ENCODE peak calls at places on chromosomes 16 and 17, in eight cellular contexts. O, P, J, E, S, T, C and F are unnamed samples.

GRCh38 chr16:51697454-51697853 is 546.4 kb upstream of the SALL1 start:
- DNase-seq in O (no peak), P (no peak), J (no peak), E (no peak), S (no peak), T (no peak), C (no peak), F (no peak)

GRCh38 chr17:2789700-2790099 is 6.5 kb upstream of the RAP1GAP2 start:
- DNase-seq in O (no peak), P (no peak), J (no peak), E (no peak), S (no peak), T (no peak), C (no peak), F (no peak)

GRCh38 chr16:17329412-17329811 is 141.3 kb downstream of the XYLT1 start:
- DNase-seq in O (no peak), P (no peak), J (no peak), E (no peak), S (no peak), T (no peak), C (no peak), F (no peak)

GRCh38 chr17:45940826-45941225 is 46.5 kb downstream of the MAPT start:
- DNase-seq in O (no peak), P (no peak), J (peak), E (no peak), S (no peak), T (no peak), C (peak), F (no peak)

GRCh38 chr17:14580494-14580893 is 279.6 kb downstream of the HS3ST3B1 start:
- DNase-seq in O (no peak), P (peak), J (peak), E (no peak), S (no peak), T (no peak), C (no peak), F (no peak)

GRCh38 chr17:75153854-75154194 is 488 bp downstream of the JPT1 start:
- DNase-seq in O (no peak), P (no peak), J (no peak), E (no peak), S (no peak), T (no peak), C (no peak), F (peak)

GRCh38 chr16:53290520-53290919 is 143.8 kb upstream of the RBL2 start:
- DNase-seq in O (no peak), P (no peak), J (no peak), E (no peak), S (no peak), T (no peak), C (no peak), F (no peak)

GRCh38 chr17:28041844-28042656 is 427 bp upstream of the NLK start:
- DNase-seq in O (no peak), P (peak), J (no peak), E (no peak), S (no peak), T (no peak), C (no peak), F (no peak)

GRCh38 chr17:32497431-32498205 is 10.8 kb downstream of the CDK5R1 start:
- DNase-seq in O (no peak), P (peak), J (no peak), E (no peak), S (no peak), T (no peak), C (no peak), F (no peak)

GRCh38 chr16:49921791-49922456 is 66.0 kb upstream of the ZNF423 start:
- DNase-seq in O (peak), P (peak), J (peak), E (no peak), S (no peak), T (peak), C (peak), F (peak)

GRCh38 chr17:82269882-82270500 is 3.5 kb downstream of the CSNK1D start:
- DNase-seq in O (no peak), P (no peak), J (no peak), E (no peak), S (no peak), T (no peak), C (no peak), F (no peak)

GRCh38 chr16:52436646-52437645 is 110.0 kb downstream of the TOX3 start:
- DNase-seq in O (no peak), P (no peak), J (no peak), E (no peak), S (no peak), T (no peak), C (no peak), F (no peak)

GRCh38 chr17:28718317-28718672 is 627 bp upstream of the RAB34 start:
- DNase-seq in O (no peak), P (no peak), J (peak), E (no peak), S (no peak), T (no peak), C (no peak), F (no peak)

GRCh38 chr17:38881600-38882191 is 11.8 kb downstream of the LASP1 start:
- DNase-seq in O (peak), P (no peak), J (peak), E (no peak), S (no peak), T (peak), C (peak), F (peak)

GRCh38 chr16:59701987-59702386 is 967.9 kb upstream of the GOT2 start:
- DNase-seq in O (no peak), P (no peak), J (no peak), E (no peak), S (no peak), T (no peak), C (no peak), F (no peak)

GRCh38 chr16:81539009-81539820 is 94.6 kb downstream of the CMIP start:
- DNase-seq in O (peak), P (peak), J (no peak), E (no peak), S (no peak), T (no peak), C (no peak), F (peak)

GRCh38 chr17:40071720-40072480 is 9.1 kb downstream of the THRA start:
- DNase-seq in O (no peak), P (no peak), J (peak), E (no peak), S (no peak), T (peak), C (peak), F (peak)

GRCh38 chr16:72921620-72922019 is 126.3 kb downstream of the ZFHX3 start:
- DNase-seq in O (peak), P (no peak), J (peak), E (no peak), S (no peak), T (no peak), C (no peak), F (no peak)

GRCh38 chr17:20226814-20227482 is 217.8 kb downstream of the SPECC1 start:
- DNase-seq in O (peak), P (peak), J (peak), E (peak), S (no peak), T (peak), C (peak), F (peak)

GRCh38 chr17:50963139-50963538 is 97.0 kb upstream of the TOB1 start:
- DNase-seq in O (peak), P (no peak), J (peak), E (no peak), S (no peak), T (no peak), C (no peak), F (no peak)

GRCh38 chr16:17367932-17368331 is 102.8 kb downstream of the XYLT1 start:
- DNase-seq in O (peak), P (no peak), J (peak), E (no peak), S (no peak), T (no peak), C (no peak), F (no peak)

GRCh38 chr16:79451196-79451816 is 149.2 kb downstream of the MAF start:
- DNase-seq in O (no peak), P (no peak), J (no peak), E (no peak), S (no peak), T (no peak), C (no peak), F (no peak)

GRCh38 chr17:62648247-62648953 is 20.9 kb downstream of the MRC2 start:
- DNase-seq in O (peak), P (no peak), J (no peak), E (no peak), S (no peak), T (no peak), C (no peak), F (peak)

GRCh38 chr16:1688807-1689560 is 10.9 kb downstream of the JPT2 start:
- DNase-seq in O (peak), P (peak), J (peak), E (no peak), S (no peak), T (no peak), C (no peak), F (peak)

GRCh38 chr17:60049936-60050335 is 28.8 kb downstream of the HEATR6 start:
- DNase-seq in O (no peak), P (no peak), J (peak), E (no peak), S (no peak), T (no peak), C (no peak), F (no peak)

GRCh38 chr17:38879878-38880727 is 10.2 kb downstream of the LASP1 start:
- DNase-seq in O (peak), P (peak), J (peak), E (no peak), S (no peak), T (peak), C (no peak), F (no peak)

GRCh38 chr17:44738214-44738906 is 20.4 kb upstream of the ADAM11 start:
- DNase-seq in O (no peak), P (peak), J (no peak), E (no peak), S (no peak), T (no peak), C (no peak), F (no peak)

GRCh38 chr17:61415374-61416210 is 15.9 kb downstream of the TBX2 start:
- DNase-seq in O (no peak), P (no peak), J (peak), E (no peak), S (no peak), T (peak), C (no peak), F (no peak)

GRCh38 chr16:57516773-57517172 is 19.6 kb downstream of the CCDC102A start:
- DNase-seq in O (no peak), P (no peak), J (no peak), E (no peak), S (no peak), T (no peak), C (no peak), F (no peak)

GRCh38 chr17:7916383-7916677 is 241 bp upstream of the RNF227 start:
- DNase-seq in O (no peak), P (no peak), J (no peak), E (no peak), S (no peak), T (no peak), C (no peak), F (no peak)

GRCh38 chr17:37503148-37503547 is 13.5 kb downstream of the DUSP14 start:
- DNase-seq in O (peak), P (no peak), J (no peak), E (no peak), S (no peak), T (no peak), C (no peak), F (no peak)

GRCh38 chr17:74771319-74771914 is 4.7 kb downstream of the NAT9 start:
- DNase-seq in O (no peak), P (no peak), J (no peak), E (no peak), S (no peak), T (no peak), C (no peak), F (no peak)

GRCh38 chr16:87322833-87323726 is 5.9 kb upstream of the C16orf95 start:
- DNase-seq in O (no peak), P (no peak), J (no peak), E (no peak), S (no peak), T (no peak), C (no peak), F (no peak)

GRCh38 chr17:43905985-43906852 is 1.1 kb downstream of the MPP2 start:
- DNase-seq in O (peak), P (no peak), J (peak), E (no peak), S (no peak), T (peak), C (no peak), F (peak)

GRCh38 chr17:82424001-82424862 is 5.8 kb upstream of the OGFOD3 start:
- DNase-seq in O (peak), P (peak), J (peak), E (no peak), S (no peak), T (no peak), C (no peak), F (no peak)

GRCh38 chr16:29011851-29012250 is 27.0 kb downstream of the LAT start:
- DNase-seq in O (no peak), P (no peak), J (no peak), E (no peak), S (no peak), T (no peak), C (no peak), F (no peak)

GRCh38 chr17:78448356-78448993 is 70.0 kb downstream of the PGS1 start:
- DNase-seq in O (no peak), P (no peak), J (peak), E (no peak), S (no peak), T (no peak), C (no peak), F (no peak)

GRCh38 chr17:62631086-62631935 is 3.8 kb downstream of the MRC2 start:
- DNase-seq in O (no peak), P (no peak), J (no peak), E (no peak), S (no peak), T (no peak), C (no peak), F (no peak)

DNA sequence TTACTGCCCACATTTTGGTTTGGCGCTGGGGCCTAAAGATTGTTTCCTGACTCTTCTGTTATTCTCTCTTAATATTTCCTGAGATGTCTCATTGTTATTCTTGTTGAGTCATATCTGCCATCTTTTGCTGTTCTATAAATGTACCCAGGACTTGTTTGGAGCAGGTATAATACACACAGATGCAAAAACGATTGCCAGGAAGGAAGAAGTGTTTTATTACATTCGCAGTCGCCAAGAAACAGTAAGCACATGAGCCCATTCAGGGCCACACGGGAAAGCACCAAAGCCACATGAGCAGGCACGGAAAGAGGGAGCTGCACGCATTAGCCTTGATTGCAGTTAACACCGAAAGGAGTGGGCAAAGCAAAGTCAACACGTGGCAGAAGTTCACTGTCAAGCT is 70.2 kb downstream of the ARHGAP44 start:
- DNase-seq in O (peak), P (no peak), J (no peak), E (no peak), S (no peak), T (no peak), C (no peak), F (no peak)
- TF ChIP-seq CTCF in O (no peak), P (no peak), J (no peak), E (no peak), S (no peak), T (no peak), C (no peak), F (no peak)

GRCh38 chr16:67392301-67393059 is 818 bp downstream of the TPPP3 start:
- DNase-seq in O (no peak), P (no peak), J (no peak), E (no peak), S (no peak), T (no peak), C (no peak), F (no peak)
- H3K4me3 ChIP-seq in O (no peak), P (no peak), J (no peak), E (peak), S (peak), T (peak), C (no peak), F (peak)

GRCh38 chr16:84088695-84089395 is 27.9 kb downstream of the MBTPS1 start:
- DNase-seq in O (no peak), P (no peak), J (no peak), E (no peak), S (no peak), T (no peak), C (no peak), F (no peak)
- TF ChIP-seq CTCF in O (peak), P (peak), J (no peak), E (no peak), S (no peak), T (no peak), C (no peak), F (no peak)

DNA sequence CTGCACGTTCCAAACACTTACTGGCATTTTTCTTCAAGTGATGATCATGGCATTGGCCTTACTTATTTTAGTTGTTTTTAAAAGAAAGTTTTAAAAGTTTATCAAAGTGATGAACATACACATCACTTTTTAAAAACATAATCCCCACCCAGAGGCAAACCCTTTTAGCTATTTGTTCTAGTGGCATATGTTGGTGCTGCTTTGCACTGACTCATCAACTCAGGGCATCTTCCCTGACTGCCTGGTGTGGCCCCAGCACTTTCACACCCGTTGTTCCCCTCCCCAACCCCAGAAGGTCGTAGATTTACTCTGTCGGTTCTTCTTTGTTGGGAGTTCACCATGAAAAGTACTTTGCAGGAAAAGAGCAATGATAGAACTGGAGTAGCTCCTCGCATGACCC is 161.3 kb downstream of the RPTOR start:
- DNase-seq in O (no peak), P (peak), J (no peak), E (no peak), S (no peak), T (no peak), C (no peak), F (no peak)
- H3K4me3 ChIP-seq in O (no peak), P (no peak), J (no peak), E (no peak), S (no peak), T (no peak), C (no peak), F (no peak)

GRCh38 chr17:47797797-47798196 is 23.8 kb downstream of the OSBPL7 start:
- DNase-seq in O (no peak), P (no peak), J (peak), E (no peak), S (no peak), T (no peak), C (no peak), F (no peak)
- TF ChIP-seq CTCF in O (no peak), P (no peak), J (no peak), E (no peak), S (no peak), T (no peak), C (no peak), F (no peak)

GRCh38 chr16:2836646-2837508 is 6.8 kb downstream of the ZG16B start:
- DNase-seq in O (no peak), P (no peak), J (no peak), E (no peak), S (no peak), T (no peak), C (no peak), F (peak)
- H3K4me3 ChIP-seq in O (no peak), P (no peak), J (no peak), E (no peak), S (no peak), T (no peak), C (no peak), F (no peak)

DNA sequence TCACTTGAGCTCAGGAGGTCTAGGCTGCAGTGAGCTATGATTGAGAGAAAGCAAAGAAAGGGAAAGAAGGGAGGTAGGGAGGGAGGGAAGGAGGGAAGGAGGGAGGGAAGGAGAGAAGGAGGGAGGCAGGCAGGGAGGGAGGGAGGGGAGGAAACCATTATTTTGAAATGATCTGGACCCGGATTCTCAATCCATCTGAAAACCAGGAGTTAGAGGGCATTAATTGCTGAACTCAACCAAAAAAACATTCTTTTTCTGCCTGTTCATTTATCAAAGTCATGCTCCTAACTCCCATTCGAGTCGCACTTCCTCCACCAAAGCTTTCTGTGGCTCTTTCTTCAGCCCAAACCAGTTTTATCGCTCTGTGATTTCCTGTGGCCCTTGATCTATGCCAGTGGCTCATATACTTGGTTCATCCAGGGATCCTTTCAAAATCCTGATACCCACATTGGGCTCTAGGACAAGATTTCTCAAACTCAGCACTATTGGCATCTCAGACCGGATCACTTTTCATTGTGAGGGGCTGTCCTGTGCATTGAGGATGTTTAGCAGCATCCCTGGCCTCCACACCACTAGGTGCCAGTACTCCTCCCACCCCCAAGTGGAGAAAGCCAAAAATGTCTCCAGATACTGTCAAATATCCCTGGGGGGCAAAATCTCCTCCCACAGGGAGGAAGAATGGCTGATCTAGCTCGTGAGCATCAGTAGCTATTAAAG is 38.2 kb downstream of the CMTM4 start:
- DNase-seq in O (no peak), P (no peak), J (no peak), E (no peak), S (no peak), T (no peak), C (no peak), F (no peak)
- TF ChIP-seq CTCF in O (no peak), P (no peak), J (peak), E (no peak), S (no peak), T (no peak), C (no peak), F (no peak)

GRCh38 chr17:71301063-71301462 is 819.8 kb upstream of the SOX9 start:
- DNase-seq in O (no peak), P (no peak), J (no peak), E (no peak), S (no peak), T (no peak), C (no peak), F (no peak)

GRCh38 chr17:71302721-71303549 is 817.9 kb upstream of the SOX9 start:
- DNase-seq in O (peak), P (peak), J (no peak), E (no peak), S (no peak), T (no peak), C (no peak), F (no peak)

GRCh38 chr17:71304498-71305158 is 816.2 kb upstream of the SOX9 start:
- DNase-seq in O (no peak), P (no peak), J (peak), E (no peak), S (no peak), T (no peak), C (no peak), F (no peak)
- H3K4me3 ChIP-seq in O (no peak), P (no peak), J (no peak), E (no peak), S (no peak), T (no peak), C (no peak), F (no peak)